ENCODE peak calls at places on chromosomes 5 and 9, in four cellular contexts. One of them, this sample, is unnamed.

GRCh38 chr5:109945723-109946480 is 256.2 kb downstream of the MAN2A1 start:
- DNase-seq in dorsolateral prefrontal cortex: no peak
- DNase-seq in astrocyte of the cerebellum: no peak
- DNase-seq in neural progenitor cell: no peak
- DNase-seq in this sample: no peak

GRCh38 chr5:5494489-5495402 is 72.3 kb downstream of the ICE1 start:
- DNase-seq in astrocyte of the cerebellum: no peak
- DNase-seq in dorsolateral prefrontal cortex: peak; percentile 53
- DNase-seq in neural progenitor cell: peak; percentile 94
- DNase-seq in this sample: no peak

GRCh38 chr9:88947581-88948573 is 43.4 kb upstream of the S1PR3 start:
- DNase-seq in dorsolateral prefrontal cortex: no peak
- DNase-seq in astrocyte of the cerebellum: no peak
- DNase-seq in neural progenitor cell: no peak
- DNase-seq in this sample: no peak

GRCh38 chr9:131693651-131694597 is 46.0 kb downstream of the RAPGEF1 start:
- DNase-seq in neural progenitor cell: no peak
- DNase-seq in astrocyte of the cerebellum: no peak
- DNase-seq in dorsolateral prefrontal cortex: no peak
- DNase-seq in this sample: no peak

GRCh38 chr5:58764199-58764598 is 181.3 kb downstream of the RAB3C start:
- DNase-seq in astrocyte of the cerebellum: no peak
- DNase-seq in neural progenitor cell: no peak
- DNase-seq in dorsolateral prefrontal cortex: no peak
- DNase-seq in this sample: no peak

GRCh38 chr5:463952-464351 is 21.0 kb downstream of the EXOC3 start:
- DNase-seq in neural progenitor cell: no peak
- DNase-seq in astrocyte of the cerebellum: no peak
- DNase-seq in dorsolateral prefrontal cortex: peak; percentile 28
- DNase-seq in this sample: no peak

GRCh38 chr9:74935008-74935407 is 17.7 kb downstream of the C9orf40 start:
- DNase-seq in neural progenitor cell: no peak
- DNase-seq in astrocyte of the cerebellum: no peak
- DNase-seq in dorsolateral prefrontal cortex: no peak
- DNase-seq in this sample: no peak

GRCh38 chr5:157511656-157512644 is 51.9 kb downstream of the NIPAL4 start:
- DNase-seq in astrocyte of the cerebellum: peak; percentile 98
- DNase-seq in dorsolateral prefrontal cortex: peak; percentile 73
- DNase-seq in neural progenitor cell: peak; percentile 13
- DNase-seq in this sample: peak; percentile 52

GRCh38 chr5:141958113-141958512 is at the start of gene PCDH12:
- DNase-seq in astrocyte of the cerebellum: no peak
- DNase-seq in neural progenitor cell: no peak
- DNase-seq in dorsolateral prefrontal cortex: no peak
- DNase-seq in this sample: peak; percentile 52

GRCh38 chr5:44885903-44886302 is 77.2 kb downstream of the MRPS30 start:
- DNase-seq in neural progenitor cell: no peak
- DNase-seq in dorsolateral prefrontal cortex: no peak
- DNase-seq in astrocyte of the cerebellum: peak; percentile 59
- DNase-seq in this sample: no peak

DNA sequence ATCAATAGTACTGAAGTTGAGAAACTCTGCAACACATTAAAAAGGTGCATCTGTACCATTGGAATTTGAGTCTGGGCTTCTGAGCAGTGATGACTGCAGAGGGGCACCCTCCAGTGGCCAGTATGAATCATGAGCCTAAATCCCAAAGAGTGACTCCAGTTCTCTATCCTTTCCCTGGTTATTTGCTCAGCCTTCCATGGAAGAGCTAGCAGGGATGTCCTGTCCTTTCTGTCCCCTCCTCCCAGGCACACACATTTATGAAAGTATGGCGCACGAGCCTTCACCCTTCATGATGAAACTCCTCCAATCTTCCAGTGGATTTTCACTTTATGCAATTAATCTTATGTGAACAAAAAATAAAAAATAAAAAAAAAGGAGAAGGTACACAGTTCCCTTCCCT is 81.0 kb downstream of the ESM1 start:
- DNase-seq in astrocyte of the cerebellum: peak; percentile 49
- DNase-seq in dorsolateral prefrontal cortex: no peak
- DNase-seq in neural progenitor cell: peak; percentile 63
- DNase-seq in this sample: no peak
- TF ChIP-seq CTCF in astrocyte of the cerebellum: peak; percentile 75
- TF ChIP-seq CTCF in dorsolateral prefrontal cortex: peak; percentile 11
- TF ChIP-seq CTCF in neural progenitor cell: peak; percentile 70
- TF ChIP-seq CTCF in this sample: peak; percentile 61

DNA sequence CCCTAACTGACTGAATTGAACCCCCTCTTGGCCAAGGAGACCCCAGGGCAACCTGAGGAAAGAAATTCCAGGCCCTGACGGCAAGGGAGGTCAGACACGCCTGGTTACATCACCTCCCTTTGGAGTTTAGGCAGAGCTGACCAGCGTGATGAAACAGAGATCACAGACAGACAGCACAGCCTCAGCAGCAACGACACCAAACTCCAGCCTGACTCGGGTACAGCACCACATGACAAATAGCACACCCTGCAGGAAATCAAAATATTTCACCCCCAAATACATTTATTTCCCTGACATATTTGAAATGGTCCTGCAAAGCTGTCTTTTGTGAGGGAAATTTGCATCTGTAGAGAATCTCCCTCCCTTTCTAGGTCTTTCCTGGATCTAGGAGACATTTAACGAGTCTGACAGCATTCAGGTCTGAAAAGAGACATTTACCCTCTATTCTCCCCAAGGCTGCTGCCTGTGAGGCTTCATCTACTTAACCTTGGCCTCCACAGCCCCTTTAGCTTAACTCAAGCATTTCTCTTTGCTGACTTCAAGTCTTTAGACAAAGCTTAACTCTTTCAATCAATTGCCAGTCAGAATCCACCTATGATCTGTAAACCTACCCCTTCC is 2.6 kb downstream of the QSOX2 start:
- DNase-seq in astrocyte of the cerebellum: no peak
- DNase-seq in dorsolateral prefrontal cortex: no peak
- DNase-seq in neural progenitor cell: no peak
- DNase-seq in this sample: peak; percentile 37
- TF ChIP-seq CTCF in astrocyte of the cerebellum: no peak
- TF ChIP-seq CTCF in dorsolateral prefrontal cortex: no peak
- TF ChIP-seq CTCF in neural progenitor cell: peak; percentile 5
- TF ChIP-seq CTCF in this sample: peak; percentile 43

DNA sequence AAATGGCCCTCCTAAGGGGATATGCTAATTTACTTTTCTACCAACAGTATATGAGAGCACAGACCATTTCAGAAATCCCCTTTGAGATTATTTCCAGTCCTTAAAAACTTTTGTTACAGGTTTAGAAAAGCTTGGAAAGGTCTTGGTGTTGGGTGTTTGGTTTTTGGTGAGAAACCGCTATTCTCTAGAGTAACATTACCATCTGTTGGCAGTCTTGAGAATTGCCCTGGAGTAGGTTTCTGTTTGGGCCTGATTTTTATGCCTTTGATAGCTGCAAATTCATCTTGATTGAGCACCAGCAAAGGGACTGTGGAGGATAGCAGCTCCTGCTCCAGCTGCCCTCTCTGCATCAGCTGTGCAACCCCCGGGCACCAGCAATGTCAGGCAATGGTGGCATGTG is 8.0 kb downstream of the NUDT2 start:
- DNase-seq in neural progenitor cell: no peak
- DNase-seq in astrocyte of the cerebellum: no peak
- DNase-seq in dorsolateral prefrontal cortex: no peak
- DNase-seq in this sample: no peak
- TF ChIP-seq CTCF in neural progenitor cell: peak; percentile 13
- TF ChIP-seq CTCF in astrocyte of the cerebellum: peak; percentile 46
- TF ChIP-seq CTCF in dorsolateral prefrontal cortex: no peak
- TF ChIP-seq CTCF in this sample: peak; percentile 36

GRCh38 chr9:86948153-86948929 is 1.0 kb upstream of the GAS1 start:
- DNase-seq in dorsolateral prefrontal cortex: peak; percentile 82
- DNase-seq in astrocyte of the cerebellum: peak; percentile 66
- DNase-seq in neural progenitor cell: peak; percentile 90
- DNase-seq in this sample: peak; percentile 78
- TF ChIP-seq CTCF in dorsolateral prefrontal cortex: peak; percentile 86
- TF ChIP-seq CTCF in astrocyte of the cerebellum: peak; percentile 96
- TF ChIP-seq CTCF in neural progenitor cell: peak; percentile 77
- TF ChIP-seq CTCF in this sample: peak; percentile 75

GRCh38 chr5:76715734-76716455 is at the start of gene F2R:
- DNase-seq in astrocyte of the cerebellum: peak; percentile 64
- DNase-seq in neural progenitor cell: peak; percentile 91
- DNase-seq in dorsolateral prefrontal cortex: no peak
- DNase-seq in this sample: peak; percentile 44
- TF ChIP-seq CTCF in astrocyte of the cerebellum: peak; percentile 32
- TF ChIP-seq CTCF in neural progenitor cell: peak; percentile 66
- TF ChIP-seq CTCF in dorsolateral prefrontal cortex: peak; percentile 52
- TF ChIP-seq CTCF in this sample: peak; percentile 22

DNA sequence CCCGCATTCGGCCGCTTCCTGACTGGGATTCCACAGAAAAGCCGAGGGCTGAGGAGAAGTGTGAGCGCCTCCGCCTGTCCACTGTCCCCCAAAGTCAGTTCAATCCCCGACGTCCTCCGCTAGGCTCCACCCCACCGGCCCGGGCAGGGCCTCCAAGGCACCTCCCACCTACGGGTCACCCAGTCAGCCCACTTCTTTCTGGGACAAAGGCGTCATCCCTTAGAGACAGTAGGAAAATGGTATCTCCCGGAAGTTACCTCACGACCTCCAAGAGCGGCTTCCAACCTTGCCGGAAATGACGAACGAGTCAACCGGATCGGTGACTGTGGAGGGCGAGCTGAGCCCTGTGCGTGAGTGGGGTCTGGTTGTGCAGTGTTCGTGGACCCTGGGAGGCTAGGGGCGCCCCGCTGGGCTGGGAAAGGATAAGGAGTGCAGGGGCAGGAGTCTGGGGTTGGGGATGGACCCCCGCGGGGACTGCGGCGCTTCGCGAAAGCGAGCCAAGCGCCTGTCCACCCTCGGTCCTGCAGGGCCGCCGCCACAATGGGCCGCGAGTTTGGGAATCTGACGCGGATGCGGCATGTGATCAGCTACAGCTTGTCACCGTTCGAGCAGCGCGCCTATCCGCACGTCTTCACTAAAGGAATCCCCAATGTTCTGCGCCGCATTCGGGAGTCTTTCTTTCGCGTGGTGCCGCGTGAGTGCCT is at the start of the genes GDF9 and UQCRQ:
- DNase-seq in neural progenitor cell: peak; percentile 99
- DNase-seq in astrocyte of the cerebellum: peak; percentile 99
- DNase-seq in dorsolateral prefrontal cortex: peak; percentile 98
- DNase-seq in this sample: peak; percentile 96
- TF ChIP-seq CTCF in neural progenitor cell: peak; percentile 47
- TF ChIP-seq CTCF in astrocyte of the cerebellum: peak; percentile 39
- TF ChIP-seq CTCF in dorsolateral prefrontal cortex: peak; percentile 72
- TF ChIP-seq CTCF in this sample: peak; percentile 31